ENCODE peak calls at places on chromosomes 13 and 19, in eight cellular contexts. One of them, this sample, is unnamed.

GRCh38 chr19:17687857-17688784 is at the start of gene UNC13A:
- DNase-seq in lung: no peak
- DNase-seq in choroid plexus epithelial cell: peak
- DNase-seq in left ventricle myocardium inferior: peak
- DNase-seq in thoracic aorta: no peak
- DNase-seq in PC-3: no peak
- DNase-seq in HCT116: no peak
- DNase-seq in tibial nerve: no peak
- DNase-seq in this sample: no peak

GRCh38 chr19:35162471-35163326 is 8.2 kb downstream of the FXYD5 start:
- DNase-seq in lung: no peak
- DNase-seq in PC-3: peak
- DNase-seq in left ventricle myocardium inferior: no peak
- DNase-seq in choroid plexus epithelial cell: peak
- DNase-seq in tibial nerve: no peak
- DNase-seq in HCT116: peak
- DNase-seq in thoracic aorta: no peak
- DNase-seq in this sample: no peak

GRCh38 chr13:104594801-104595200 is 1528.6 kb upstream of the SLC10A2 start:
- DNase-seq in thoracic aorta: no peak
- DNase-seq in choroid plexus epithelial cell: no peak
- DNase-seq in HCT116: no peak
- DNase-seq in PC-3: no peak
- DNase-seq in left ventricle myocardium inferior: no peak
- DNase-seq in lung: no peak
- DNase-seq in tibial nerve: no peak
- DNase-seq in this sample: no peak

GRCh38 chr19:1449467-1450442 is at the start of gene APC2:
- DNase-seq in HCT116: no peak
- DNase-seq in tibial nerve: no peak
- DNase-seq in PC-3: no peak
- DNase-seq in left ventricle myocardium inferior: no peak
- DNase-seq in choroid plexus epithelial cell: peak
- DNase-seq in thoracic aorta: no peak
- DNase-seq in lung: no peak
- DNase-seq in this sample: no peak

GRCh38 chr19:38045554-38046253 is 138.7 kb downstream of the SIPA1L3 start:
- DNase-seq in PC-3: no peak
- DNase-seq in left ventricle myocardium inferior: no peak
- DNase-seq in lung: no peak
- DNase-seq in thoracic aorta: no peak
- DNase-seq in choroid plexus epithelial cell: no peak
- DNase-seq in tibial nerve: no peak
- DNase-seq in HCT116: no peak
- DNase-seq in this sample: no peak

GRCh38 chr13:47334173-47334572 is 437.3 kb upstream of the HTR2A start:
- DNase-seq in tibial nerve: no peak
- DNase-seq in thoracic aorta: no peak
- DNase-seq in lung: no peak
- DNase-seq in left ventricle myocardium inferior: no peak
- DNase-seq in PC-3: peak
- DNase-seq in HCT116: no peak
- DNase-seq in choroid plexus epithelial cell: peak
- DNase-seq in this sample: no peak

GRCh38 chr13:113179374-113180230 is 21.2 kb downstream of the PROZ start:
- DNase-seq in PC-3: no peak
- DNase-seq in lung: no peak
- DNase-seq in left ventricle myocardium inferior: no peak
- DNase-seq in choroid plexus epithelial cell: peak
- DNase-seq in HCT116: no peak
- DNase-seq in thoracic aorta: no peak
- DNase-seq in tibial nerve: no peak
- DNase-seq in this sample: no peak

GRCh38 chr19:48244289-48244688 is 11.4 kb downstream of the CARD8 start:
- DNase-seq in lung: no peak
- DNase-seq in left ventricle myocardium inferior: no peak
- DNase-seq in PC-3: peak
- DNase-seq in thoracic aorta: no peak
- DNase-seq in tibial nerve: no peak
- DNase-seq in HCT116: no peak
- DNase-seq in choroid plexus epithelial cell: peak
- DNase-seq in this sample: no peak

GRCh38 chr13:112953591-112954487 is 15.2 kb upstream of the MCF2L start:
- DNase-seq in tibial nerve: no peak
- DNase-seq in lung: no peak
- DNase-seq in left ventricle myocardium inferior: no peak
- DNase-seq in choroid plexus epithelial cell: no peak
- DNase-seq in PC-3: no peak
- DNase-seq in thoracic aorta: no peak
- DNase-seq in HCT116: no peak
- DNase-seq in this sample: no peak

GRCh38 chr13:36680918-36681317 is 7.1 kb downstream of the SERTM1 start:
- DNase-seq in lung: no peak
- DNase-seq in tibial nerve: no peak
- DNase-seq in thoracic aorta: no peak
- DNase-seq in left ventricle myocardium inferior: no peak
- DNase-seq in HCT116: no peak
- DNase-seq in PC-3: no peak
- DNase-seq in choroid plexus epithelial cell: no peak
- DNase-seq in this sample: no peak

GRCh38 chr13:23514076-23514475 is 56.1 kb upstream of the TNFRSF19 start:
- DNase-seq in PC-3: no peak
- DNase-seq in thoracic aorta: no peak
- DNase-seq in lung: no peak
- DNase-seq in choroid plexus epithelial cell: no peak
- DNase-seq in tibial nerve: no peak
- DNase-seq in HCT116: no peak
- DNase-seq in left ventricle myocardium inferior: no peak
- DNase-seq in this sample: no peak

GRCh38 chr19:38250821-38251563 is 5.2 kb downstream of the PPP1R14A start:
- DNase-seq in lung: no peak
- DNase-seq in HCT116: no peak
- DNase-seq in tibial nerve: peak
- DNase-seq in choroid plexus epithelial cell: no peak
- DNase-seq in left ventricle myocardium inferior: peak
- DNase-seq in PC-3: no peak
- DNase-seq in thoracic aorta: peak
- DNase-seq in this sample: no peak

GRCh38 chr13:25992076-25992475 is 59.7 kb downstream of the SHISA2 start:
- DNase-seq in lung: no peak
- DNase-seq in HCT116: no peak
- DNase-seq in PC-3: peak
- DNase-seq in tibial nerve: no peak
- DNase-seq in choroid plexus epithelial cell: no peak
- DNase-seq in thoracic aorta: no peak
- DNase-seq in left ventricle myocardium inferior: no peak
- DNase-seq in this sample: no peak

DNA sequence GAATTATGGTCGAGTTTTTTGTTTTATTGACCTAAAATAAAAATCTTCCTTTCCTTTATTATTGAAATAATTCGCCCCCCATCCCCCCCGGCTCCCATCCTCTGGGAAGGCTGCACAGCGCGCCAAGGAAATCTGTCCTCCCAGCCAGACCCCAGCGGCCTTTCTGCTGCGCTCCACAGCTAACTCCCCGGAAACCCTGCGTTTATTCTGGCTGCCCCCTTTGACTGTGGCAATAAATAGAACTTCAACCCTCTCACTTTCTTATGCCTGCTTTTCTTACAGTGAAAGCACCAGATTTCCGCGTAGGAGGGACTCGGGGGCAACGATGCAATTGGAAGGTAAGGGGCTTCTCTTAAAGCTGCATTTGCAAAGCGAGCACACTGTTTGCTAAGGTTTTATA is 9.7 kb upstream of the C19orf12 start:
- DNase-seq in choroid plexus epithelial cell: no peak
- DNase-seq in left ventricle myocardium inferior: no peak
- DNase-seq in HCT116: no peak
- DNase-seq in lung: no peak
- DNase-seq in PC-3: no peak
- DNase-seq in thoracic aorta: no peak
- DNase-seq in tibial nerve: no peak
- DNase-seq in this sample: no peak
- H3K4me3 ChIP-seq in choroid plexus epithelial cell: no peak
- H3K4me3 ChIP-seq in left ventricle myocardium inferior: peak
- H3K4me3 ChIP-seq in HCT116: no peak
- H3K4me3 ChIP-seq in lung: no peak
- H3K4me3 ChIP-seq in PC-3: peak
- H3K4me3 ChIP-seq in thoracic aorta: peak
- H3K4me3 ChIP-seq in tibial nerve: no peak
- H3K4me3 ChIP-seq in this sample: no peak

GRCh38 chr19:40344422-40344821 is 3.8 kb downstream of the C19orf47 start:
- DNase-seq in lung: no peak
- DNase-seq in left ventricle myocardium inferior: no peak
- DNase-seq in thoracic aorta: no peak
- DNase-seq in PC-3: no peak
- DNase-seq in tibial nerve: no peak
- DNase-seq in choroid plexus epithelial cell: no peak
- DNase-seq in HCT116: no peak
- DNase-seq in this sample: no peak

GRCh38 chr19:40347476-40348124 is 597 bp downstream of the C19orf47 start:
- DNase-seq in tibial nerve: no peak
- DNase-seq in choroid plexus epithelial cell: no peak
- DNase-seq in thoracic aorta: no peak
- DNase-seq in left ventricle myocardium inferior: no peak
- DNase-seq in HCT116: no peak
- DNase-seq in lung: no peak
- DNase-seq in PC-3: no peak
- DNase-seq in this sample: no peak

GRCh38 chr19:40348125-40348913 is at the start of the genes C19orf47 and PLD3:
- DNase-seq in tibial nerve: peak
- DNase-seq in HCT116: peak
- DNase-seq in thoracic aorta: peak
- DNase-seq in left ventricle myocardium inferior: peak
- DNase-seq in lung: peak
- DNase-seq in PC-3: peak
- DNase-seq in choroid plexus epithelial cell: peak
- DNase-seq in this sample: peak

DNA sequence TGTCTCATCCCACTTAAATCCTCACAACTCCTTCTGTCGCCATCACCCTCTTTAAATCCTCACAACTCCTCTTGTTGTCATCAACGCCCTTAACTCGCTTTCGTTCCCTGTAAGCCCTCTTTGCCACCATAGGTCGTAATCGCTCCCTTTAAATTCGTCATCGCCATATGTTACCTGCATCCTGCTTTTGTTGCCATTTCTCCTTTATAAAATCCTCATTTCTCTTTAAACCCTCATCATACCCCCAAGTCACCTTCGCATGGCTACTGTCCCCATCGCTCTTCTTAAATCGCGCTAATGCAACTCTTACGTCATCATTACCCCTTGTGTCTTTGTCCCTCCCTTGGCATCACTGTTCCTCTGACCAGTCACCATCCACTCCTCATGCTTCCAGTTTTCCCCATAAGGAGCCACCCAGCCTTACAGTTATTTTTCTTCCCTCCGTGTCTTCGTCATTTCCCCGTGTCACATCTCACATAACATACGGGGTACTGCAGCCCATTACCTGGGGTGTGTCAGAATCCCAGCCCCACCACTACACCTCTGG is 539 bp downstream of the PLD3 start:
- DNase-seq in HCT116: peak
- DNase-seq in left ventricle myocardium inferior: no peak
- DNase-seq in choroid plexus epithelial cell: peak
- DNase-seq in PC-3: peak
- DNase-seq in thoracic aorta: no peak
- DNase-seq in tibial nerve: peak
- DNase-seq in lung: no peak
- DNase-seq in this sample: no peak
- TF ChIP-seq CTCF in HCT116: no peak
- TF ChIP-seq CTCF in left ventricle myocardium inferior: no peak
- TF ChIP-seq CTCF in choroid plexus epithelial cell: no peak
- TF ChIP-seq CTCF in PC-3: no peak
- TF ChIP-seq CTCF in thoracic aorta: no peak
- TF ChIP-seq CTCF in tibial nerve: no peak
- TF ChIP-seq CTCF in lung: no peak
- TF ChIP-seq CTCF in this sample: no peak

GRCh38 chr13:33411312-33411711 is 125.8 kb upstream of the STARD13 start:
- DNase-seq in choroid plexus epithelial cell: no peak
- DNase-seq in thoracic aorta: no peak
- DNase-seq in tibial nerve: no peak
- DNase-seq in PC-3: no peak
- DNase-seq in lung: no peak
- DNase-seq in left ventricle myocardium inferior: no peak
- DNase-seq in HCT116: no peak
- DNase-seq in this sample: no peak

GRCh38 chr13:33409673-33410072 is 124.1 kb upstream of the STARD13 start:
- DNase-seq in lung: no peak
- DNase-seq in thoracic aorta: no peak
- DNase-seq in HCT116: no peak
- DNase-seq in choroid plexus epithelial cell: no peak
- DNase-seq in PC-3: no peak
- DNase-seq in left ventricle myocardium inferior: no peak
- DNase-seq in tibial nerve: no peak
- DNase-seq in this sample: no peak

GRCh38 chr13:33405371-33405770 is 119.8 kb upstream of the STARD13 start:
- DNase-seq in choroid plexus epithelial cell: no peak
- DNase-seq in left ventricle myocardium inferior: no peak
- DNase-seq in HCT116: no peak
- DNase-seq in thoracic aorta: no peak
- DNase-seq in lung: no peak
- DNase-seq in PC-3: no peak
- DNase-seq in tibial nerve: no peak
- DNase-seq in this sample: no peak

GRCh38 chr13:33415822-33416221 is 130.3 kb upstream of the STARD13 start:
- DNase-seq in lung: no peak
- DNase-seq in tibial nerve: no peak
- DNase-seq in HCT116: no peak
- DNase-seq in thoracic aorta: no peak
- DNase-seq in choroid plexus epithelial cell: no peak
- DNase-seq in left ventricle myocardium inferior: no peak
- DNase-seq in PC-3: no peak
- DNase-seq in this sample: no peak

GRCh38 chr13:33410619-33411018 is 125.1 kb upstream of the STARD13 start:
- DNase-seq in HCT116: no peak
- DNase-seq in choroid plexus epithelial cell: no peak
- DNase-seq in PC-3: no peak
- DNase-seq in tibial nerve: no peak
- DNase-seq in lung: no peak
- DNase-seq in left ventricle myocardium inferior: no peak
- DNase-seq in thoracic aorta: no peak
- DNase-seq in this sample: no peak
- H3K4me3 ChIP-seq in HCT116: no peak
- H3K4me3 ChIP-seq in choroid plexus epithelial cell: no peak
- H3K4me3 ChIP-seq in PC-3: no peak
- H3K4me3 ChIP-seq in tibial nerve: no peak
- H3K4me3 ChIP-seq in lung: no peak
- H3K4me3 ChIP-seq in left ventricle myocardium inferior: no peak
- H3K4me3 ChIP-seq in thoracic aorta: no peak
- H3K4me3 ChIP-seq in this sample: no peak

DNA sequence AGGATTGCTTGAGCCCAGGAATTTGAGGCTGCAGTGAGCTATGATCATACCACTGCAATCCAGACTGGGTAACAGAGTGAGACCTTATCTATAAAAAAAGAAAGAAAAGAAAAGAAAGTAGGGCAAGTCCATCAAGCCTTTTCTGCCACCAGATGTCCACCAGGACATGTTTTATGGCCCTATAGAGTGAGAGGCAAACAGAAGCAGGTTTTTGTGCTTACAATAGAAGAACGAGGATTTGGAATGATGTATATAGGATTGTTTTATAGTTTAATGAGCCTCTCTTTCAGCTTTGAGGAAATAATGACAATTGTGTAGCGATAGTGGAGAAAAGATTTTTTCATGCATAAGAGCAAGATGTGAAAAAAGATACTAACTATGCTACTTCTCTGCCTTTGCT is 480.5 kb downstream of the KLF12 start:
- DNase-seq in tibial nerve: no peak
- DNase-seq in PC-3: no peak
- DNase-seq in lung: no peak
- DNase-seq in choroid plexus epithelial cell: no peak
- DNase-seq in HCT116: no peak
- DNase-seq in left ventricle myocardium inferior: no peak
- DNase-seq in thoracic aorta: no peak
- DNase-seq in this sample: no peak
- TF ChIP-seq CTCF in tibial nerve: no peak
- TF ChIP-seq CTCF in PC-3: no peak
- TF ChIP-seq CTCF in lung: no peak
- TF ChIP-seq CTCF in choroid plexus epithelial cell: no peak
- TF ChIP-seq CTCF in HCT116: no peak
- TF ChIP-seq CTCF in left ventricle myocardium inferior: no peak
- TF ChIP-seq CTCF in thoracic aorta: no peak
- TF ChIP-seq CTCF in this sample: no peak

This sample was measured in GM12864.